ENCODE peak calls at places on chromosomes 4 and X, in four cellular contexts. Z is HepG2, M is GM12878, B is K562. J is an unnamed sample.

GRCh38 chr4:162409048-162409447 is 245.2 kb upstream of the FSTL5 start:
- DNase-seq in M (no peak), Z (no peak), B (no peak), J (no peak)

GRCh38 chrX:14673764-14674163 is 144.4 kb downstream of the GLRA2 start:
- DNase-seq in B (no peak), M (peak; percentile 70), Z (peak; percentile 39), J (no peak)

GRCh38 chrX:3548743-3549441 is 164.6 kb downstream of the PRKX start:
- DNase-seq in M (no peak), B (no peak), Z (peak; percentile 0), J (peak; percentile 14)

GRCh38 chr4:16199132-16199531 is 27.1 kb downstream of the TAPT1 start:
- DNase-seq in M (no peak), B (no peak), Z (peak; percentile 15), J (peak; percentile 34)

GRCh38 chr4:42673084-42673429 is 16.2 kb upstream of the ATP8A1 start:
- DNase-seq in Z (no peak), B (no peak), M (no peak), J (no peak)

GRCh38 chr4:148618856-148619255 is 176.6 kb upstream of the NR3C2 start:
- DNase-seq in Z (no peak), B (no peak), M (no peak), J (no peak)

GRCh38 chr4:119479180-119479814 is 149.3 kb downstream of the PDE5A start:
- DNase-seq in Z (no peak), M (no peak), B (no peak), J (no peak)

GRCh38 chrX:134443020-134443419 is 16.9 kb upstream of the HPRT1 start:
- DNase-seq in M (no peak), Z (no peak), B (no peak), J (no peak)

GRCh38 chrX:95318882-95319281 is 1365.8 kb upstream of the DIAPH2 start:
- DNase-seq in Z (peak; percentile 4), B (peak; percentile 5), M (no peak), J (peak; percentile 31)

GRCh38 chr4:140061194-140061593 is 92.8 kb downstream of the MAML3 start:
- DNase-seq in B (no peak), Z (peak; percentile 29), M (no peak), J (no peak)

GRCh38 chr4:164169591-164169990 is 584.3 kb upstream of the SMIM31 start:
- DNase-seq in B (no peak), M (no peak), Z (no peak), J (no peak)

GRCh38 chrX:55014897-55015299 is 14.7 kb downstream of the APEX2 start:
- DNase-seq in B (peak; percentile 87), M (no peak), Z (no peak), J (no peak)

DNA sequence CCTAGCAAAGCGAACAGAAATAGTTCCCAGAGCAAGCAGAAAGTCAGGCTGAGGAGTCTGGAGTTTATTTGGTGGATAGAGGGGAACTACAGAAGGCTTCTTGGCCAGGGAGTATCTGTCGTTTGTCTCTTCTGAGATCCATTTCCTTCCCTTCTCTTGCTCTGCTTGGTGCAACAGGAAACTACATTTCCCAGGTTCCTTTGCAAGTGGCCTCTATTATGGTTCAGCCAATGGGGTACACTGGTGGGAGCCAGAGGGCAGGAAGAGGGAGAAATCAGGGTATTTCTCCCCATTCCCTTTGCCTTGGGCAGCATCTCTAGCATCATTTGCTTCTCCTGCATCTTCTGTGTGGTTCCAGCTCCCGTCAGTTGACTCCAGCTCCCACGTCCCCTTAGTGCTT is 142.1 kb downstream of the BCOR start:
- DNase-seq in M (no peak), Z (no peak), B (no peak), J (no peak)
- TF ChIP-seq FOXM1 in M (no peak), Z (no peak), B (no peak), J (no peak)

DNA sequence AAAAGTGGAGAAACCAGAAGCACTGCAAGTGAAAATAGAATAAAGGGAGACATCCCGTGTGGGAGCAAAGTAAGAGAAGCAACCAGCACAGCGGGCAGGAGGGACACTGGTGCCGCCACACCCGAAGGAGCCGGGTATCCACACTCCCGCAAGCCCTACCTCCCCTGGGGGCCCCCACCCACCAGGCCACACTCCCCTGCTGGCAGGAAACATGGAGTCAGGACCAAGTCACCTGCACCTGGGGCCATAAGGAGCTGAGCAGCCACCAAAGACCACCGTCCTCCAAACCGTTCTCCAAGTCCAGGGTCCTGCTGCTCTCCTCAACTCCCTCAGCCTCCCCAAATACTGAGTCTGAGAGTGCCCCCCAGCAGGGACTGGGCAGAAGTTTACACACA is 30.5 kb downstream of the FGFRL1 start:
- DNase-seq in M (no peak), Z (no peak), B (no peak), J (no peak)
- TF ChIP-seq SMC3 in M (no peak), Z (no peak), B (no peak), J (no peak)

DNA sequence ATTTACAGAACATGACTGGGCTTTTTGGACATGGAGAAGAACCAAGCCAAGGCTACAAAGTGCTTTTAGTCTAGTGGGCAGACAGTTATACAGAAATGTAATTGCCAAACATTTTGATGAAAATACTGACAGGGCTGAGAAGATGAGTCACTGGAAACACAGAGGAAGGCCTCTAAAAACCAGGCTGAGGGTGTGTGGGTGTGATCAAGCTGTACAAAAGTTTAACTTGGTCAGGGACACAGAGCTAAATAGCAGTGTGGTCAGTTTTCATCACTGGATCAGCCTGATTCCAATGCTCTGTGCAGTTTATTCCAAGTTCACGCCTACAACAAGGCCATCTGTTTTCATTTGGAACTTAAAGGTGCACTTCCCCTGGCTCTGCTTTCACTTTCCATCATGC is 10.6 kb downstream of the CENPVL3 start:
- DNase-seq in M (no peak), B (no peak), Z (no peak), J (no peak)
- TF ChIP-seq FOXM1 in M (no peak), B (no peak), Z (no peak), J (no peak)

GRCh38 chr4:114599231-114600065 is 841 bp downstream of the UGT8 start:
- DNase-seq in B (no peak), M (no peak), Z (no peak), J (peak; percentile 10)

GRCh38 chr4:114600672-114601071 is 2.1 kb downstream of the UGT8 start:
- DNase-seq in M (no peak), Z (no peak), B (no peak), J (no peak)

GRCh38 chr4:114597410-114598115 is 1.0 kb upstream of the UGT8 start:
- DNase-seq in B (no peak), Z (no peak), M (no peak), J (no peak)

GRCh38 chr4:114600066-114600552 is 1.5 kb downstream of the UGT8 start:
- DNase-seq in M (no peak), B (no peak), Z (no peak), J (no peak)

GRCh38 chr4:114598191-114599121 is at the start of gene UGT8:
- DNase-seq in Z (no peak), M (no peak), B (peak; percentile 49), J (peak; percentile 77)
- TF ChIP-seq SMC3 in Z (no peak), M (no peak), B (no peak), J (no peak)

DNA sequence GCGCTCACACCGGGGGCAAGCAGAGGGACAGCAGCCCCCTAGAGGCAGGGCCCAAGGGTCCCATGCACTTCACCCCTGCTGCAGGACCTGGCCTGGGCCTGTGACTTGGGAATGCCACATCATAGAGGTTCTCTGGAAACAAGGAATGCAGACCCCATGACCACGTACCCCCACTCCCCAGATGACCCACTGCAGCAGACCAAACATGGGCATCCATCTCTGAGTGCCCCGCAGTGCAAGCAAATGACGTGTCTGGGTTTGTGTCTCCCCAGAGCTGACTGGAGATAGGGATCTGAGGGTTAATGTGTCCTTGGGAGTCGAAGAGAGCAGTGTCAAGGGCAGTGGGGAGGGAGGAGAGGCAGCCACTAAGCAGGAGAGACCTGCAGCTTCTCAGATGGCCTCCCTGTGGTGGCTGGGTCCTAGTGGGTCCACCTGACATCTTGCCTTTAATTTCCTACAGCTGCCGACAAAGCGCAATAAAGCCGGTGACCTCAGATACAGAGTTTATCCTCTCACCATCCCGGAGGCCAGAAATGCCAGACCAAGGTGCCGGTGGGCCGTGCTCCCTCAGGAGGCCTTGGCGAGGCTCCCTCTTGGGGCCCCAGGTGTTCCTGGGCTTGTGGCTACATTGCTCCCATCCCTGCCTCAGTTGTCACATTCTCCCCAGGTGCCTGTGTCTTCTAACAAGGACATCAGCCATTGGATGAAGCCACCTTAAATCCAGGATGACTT is 102.8 kb downstream of the ADRA2C start:
- DNase-seq in Z (no peak), M (no peak), B (no peak), J (no peak)
- TF ChIP-seq FOXM1 in Z (no peak), M (no peak), B (no peak), J (no peak)

GRCh38 chr4:173277340-173277739 is 56.8 kb downstream of the HMGB2 start:
- DNase-seq in Z (no peak), B (no peak), M (no peak), J (no peak)

GRCh38 chr4:173281001-173281400 is 53.2 kb downstream of the HMGB2 start:
- DNase-seq in B (no peak), Z (no peak), M (no peak), J (no peak)

GRCh38 chr4:173287486-173287885 is 46.7 kb downstream of the HMGB2 start:
- DNase-seq in M (no peak), Z (no peak), B (no peak), J (no peak)

GRCh38 chr4:173284463-173284862 is 49.7 kb downstream of the HMGB2 start:
- DNase-seq in Z (no peak), B (no peak), M (no peak), J (no peak)

GRCh38 chr4:173281420-173282333 is 52.5 kb downstream of the HMGB2 start:
- DNase-seq in Z (no peak), M (no peak), B (no peak), J (no peak)
- TF ChIP-seq SMC3 in Z (no peak), M (no peak), B (no peak), J (no peak)

DNA sequence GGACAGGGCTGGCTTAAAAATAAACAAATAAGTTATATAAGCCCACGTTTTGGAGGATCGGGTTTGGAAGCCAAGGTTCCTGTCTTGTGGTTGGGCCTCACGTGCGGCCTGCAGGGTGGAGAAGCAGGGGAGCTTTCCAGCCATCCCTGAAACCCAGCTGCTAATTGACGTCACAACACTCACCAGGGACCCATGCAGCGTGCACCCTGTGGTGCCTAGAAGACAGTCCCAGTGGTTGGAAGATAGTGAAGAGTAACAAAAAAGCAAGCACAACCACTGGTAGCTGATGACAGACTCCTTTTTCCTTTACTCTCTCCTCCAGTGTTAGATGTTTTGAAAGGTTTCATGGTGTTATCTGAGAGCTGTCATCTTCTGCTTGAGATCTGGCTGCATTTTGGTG is 141.9 kb upstream of the RBPJ start:
- DNase-seq in Z (no peak), B (no peak), M (no peak), J (no peak)
- TF ChIP-seq FOXM1 in Z (no peak), B (no peak), M (no peak), J (no peak)

DNA sequence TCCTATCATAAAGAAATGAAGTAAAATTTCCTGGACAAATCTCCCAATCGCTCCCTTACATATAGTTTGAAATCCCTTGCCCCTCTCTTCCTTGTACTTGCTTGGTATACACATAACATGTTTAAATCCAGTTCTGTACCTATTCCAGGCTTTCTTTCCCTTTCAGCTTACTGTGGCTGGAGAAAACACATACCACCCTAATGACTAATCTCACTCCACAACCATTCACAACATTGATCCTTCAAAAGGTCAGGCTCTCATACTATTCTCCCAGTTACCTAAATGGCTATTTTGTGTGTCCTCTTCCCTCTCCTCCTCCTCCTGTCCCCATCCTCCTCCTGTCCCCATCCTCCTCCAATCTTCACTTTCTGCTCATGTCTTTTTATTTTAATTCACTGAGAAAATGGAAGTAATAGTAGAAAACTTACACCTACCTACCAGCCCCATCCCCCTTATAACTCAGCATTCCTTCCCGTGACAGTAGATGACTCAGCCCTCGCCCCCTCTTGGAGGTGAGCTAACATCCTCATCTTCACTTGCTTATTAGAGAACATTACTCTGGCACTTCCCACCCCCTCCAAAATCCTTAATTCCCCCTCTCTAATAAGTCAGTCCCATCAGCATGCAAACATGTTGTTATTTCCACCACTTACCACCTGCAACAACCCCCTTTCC is 77.5 kb downstream of the IL15 start:
- DNase-seq in Z (no peak), B (no peak), M (no peak), J (no peak)
- TF ChIP-seq SMC3 in Z (no peak), B (no peak), M (no peak), J (no peak)

GRCh38 chrX:154351183-154352011 is 23.0 kb downstream of the FLNA start:
- DNase-seq in Z (no peak), B (no peak), M (no peak), J (no peak)
- TF ChIP-seq FOXM1 in Z (no peak), B (no peak), M (no peak), J (no peak)

J was measured in SK-N-SH.